ENCODE peak calls at places on chromosomes 16 and 17, in five cellular contexts. Y is tibial artery, K is foreskin fibroblast, R is fibroblast of pulmonary artery, D is mammary epithelial cell. H is an unnamed sample.

GRCh38 chr16:58507963-58508670 is 7.2 kb upstream of the SETD6 start:
- DNase-seq in D (no peak), K (no peak), Y (no peak), R (no peak), H (no peak)

GRCh38 chr17:41631025-41631889 is 6.9 kb upstream of the KRT17 start:
- DNase-seq in Y (no peak), D (no peak), K (no peak), R (no peak), H (no peak)

GRCh38 chr17:10058924-10059683 is 139.3 kb downstream of the GAS7 start:
- DNase-seq in Y (no peak), K (no peak), D (no peak), R (no peak), H (no peak)

GRCh38 chr16:15949210-15950166 is at the start of gene ABCC1:
- DNase-seq in Y (no peak), R (no peak), K (peak; percentile 23), D (peak; percentile 38), H (no peak)

GRCh38 chr16:23282508-23282907 is 19.6 kb upstream of the SCNN1B start:
- DNase-seq in K (no peak), D (peak; percentile 49), Y (no peak), R (no peak), H (no peak)

GRCh38 chr17:6269474-6269873 is 165.4 kb downstream of the AIPL1 start:
- DNase-seq in D (peak; percentile 34), Y (no peak), R (peak; percentile 36), K (peak; percentile 35), H (peak; percentile 25)

GRCh38 chr17:56319531-56319930 is 166.3 kb downstream of the ANKFN1 start:
- DNase-seq in D (peak; percentile 58), Y (no peak), R (peak; percentile 51), K (peak; percentile 21), H (peak; percentile 70)

GRCh38 chr16:21645261-21645721 is 7.1 kb downstream of the IGSF6 start:
- DNase-seq in K (no peak), Y (no peak), D (no peak), R (no peak), H (peak; percentile 25)

GRCh38 chr16:30829130-30830071 is 42.4 kb upstream of the ZNF629 start:
- DNase-seq in K (no peak), D (no peak), Y (no peak), R (no peak), H (peak; percentile 50)

GRCh38 chr17:45247429-45248131 is 14.3 kb downstream of the SPATA32 start:
- DNase-seq in R (peak; percentile 86), D (peak; percentile 94), Y (peak; percentile 68), K (peak; percentile 51), H (peak; percentile 38)

GRCh38 chr16:81583893-81584705 is 139.5 kb downstream of the CMIP start:
- DNase-seq in D (peak; percentile 79), R (no peak), Y (no peak), K (peak; percentile 71), H (peak; percentile 63)

GRCh38 chr16:85428899-85429775 is 184.0 kb upstream of the GSE1 start:
- DNase-seq in Y (peak; percentile 14), R (no peak), D (no peak), K (no peak), H (no peak)

GRCh38 chr17:44546711-44547606 is 10.3 kb upstream of the FZD2 start:
- DNase-seq in D (peak; percentile 47), R (peak; percentile 58), Y (no peak), K (peak; percentile 68), H (peak; percentile 53)

GRCh38 chr17:1996243-1997145 is 28.6 kb downstream of the RTN4RL1 start:
- DNase-seq in Y (no peak), D (no peak), K (no peak), R (no peak), H (no peak)

GRCh38 chr16:20253825-20254224 is 73.5 kb downstream of the GP2 start:
- DNase-seq in R (no peak), K (no peak), Y (no peak), D (no peak), H (no peak)

GRCh38 chr16:280991-281659 is 734 bp downstream of the ARHGDIG start:
- DNase-seq in R (no peak), D (no peak), K (no peak), Y (no peak), H (no peak)

GRCh38 chr16:77971306-77972131 is 50.8 kb upstream of the CLEC3A start:
- DNase-seq in R (peak; percentile 79), D (peak; percentile 42), K (peak; percentile 23), Y (peak; percentile 79), H (peak; percentile 79)

GRCh38 chr16:17470871-17471744 is at the start of gene XYLT1:
- DNase-seq in K (peak; percentile 98), R (peak; percentile 69), D (peak; percentile 82), Y (peak; percentile 94), H (peak; percentile 98)

GRCh38 chr17:43734376-43734775 is 24.2 kb downstream of the SOST start:
- DNase-seq in Y (no peak), K (peak; percentile 88), R (peak; percentile 92), D (peak; percentile 69), H (peak; percentile 96)

GRCh38 chr17:49576121-49576905 is 642 bp downstream of the NXPH3 start:
- DNase-seq in K (peak; percentile 43), R (peak; percentile 42), Y (peak; percentile 66), D (peak; percentile 40), H (peak; percentile 40)

GRCh38 chr17:3015890-3016289 is 47.5 kb downstream of the OR1D5 start:
- DNase-seq in K (peak; percentile 45), D (no peak), Y (no peak), R (no peak), H (peak; percentile 19)

GRCh38 chr16:87145181-87146176 is 171.7 kb downstream of the C16orf95 start:
- DNase-seq in R (peak; percentile 54), K (peak; percentile 26), D (peak; percentile 16), Y (no peak), H (peak; percentile 51)

GRCh38 chr17:50165466-50165865 is 339 bp upstream of the SGCA start:
- DNase-seq in R (no peak), D (no peak), Y (no peak), K (no peak), H (no peak)

GRCh38 chr17:1820518-1821252 is 9.0 kb downstream of the SMYD4 start:
- DNase-seq in Y (no peak), R (no peak), K (no peak), D (no peak), H (no peak)

GRCh38 chr17:4591529-4591928 is 7.2 kb downstream of the SMTNL2 start:
- DNase-seq in Y (no peak), K (no peak), R (peak; percentile 21), D (peak; percentile 25), H (no peak)

GRCh38 chr17:76983075-76983411 is 114.8 kb downstream of the MGAT5B start:
- DNase-seq in Y (no peak), R (no peak), K (no peak), D (no peak), H (no peak)

GRCh38 chr17:7347630-7348477 is 4.1 kb upstream of the KCTD11 start:
- DNase-seq in Y (no peak), R (no peak), K (no peak), D (no peak), H (peak; percentile 31)

GRCh38 chr17:7351665-7352558 is at the start of gene KCTD11:
- DNase-seq in R (peak; percentile 88), K (peak; percentile 91), D (peak; percentile 99), Y (peak; percentile 92), H (peak; percentile 92)

GRCh38 chr17:7348478-7349242 is 3.3 kb upstream of the KCTD11 start:
- DNase-seq in Y (no peak), D (no peak), K (no peak), R (no peak), H (peak; percentile 82)

GRCh38 chr17:7343250-7343649 is 6.9 kb downstream of the ACAP1 start:
- DNase-seq in R (no peak), D (no peak), Y (no peak), K (no peak), H (no peak)

DNA sequence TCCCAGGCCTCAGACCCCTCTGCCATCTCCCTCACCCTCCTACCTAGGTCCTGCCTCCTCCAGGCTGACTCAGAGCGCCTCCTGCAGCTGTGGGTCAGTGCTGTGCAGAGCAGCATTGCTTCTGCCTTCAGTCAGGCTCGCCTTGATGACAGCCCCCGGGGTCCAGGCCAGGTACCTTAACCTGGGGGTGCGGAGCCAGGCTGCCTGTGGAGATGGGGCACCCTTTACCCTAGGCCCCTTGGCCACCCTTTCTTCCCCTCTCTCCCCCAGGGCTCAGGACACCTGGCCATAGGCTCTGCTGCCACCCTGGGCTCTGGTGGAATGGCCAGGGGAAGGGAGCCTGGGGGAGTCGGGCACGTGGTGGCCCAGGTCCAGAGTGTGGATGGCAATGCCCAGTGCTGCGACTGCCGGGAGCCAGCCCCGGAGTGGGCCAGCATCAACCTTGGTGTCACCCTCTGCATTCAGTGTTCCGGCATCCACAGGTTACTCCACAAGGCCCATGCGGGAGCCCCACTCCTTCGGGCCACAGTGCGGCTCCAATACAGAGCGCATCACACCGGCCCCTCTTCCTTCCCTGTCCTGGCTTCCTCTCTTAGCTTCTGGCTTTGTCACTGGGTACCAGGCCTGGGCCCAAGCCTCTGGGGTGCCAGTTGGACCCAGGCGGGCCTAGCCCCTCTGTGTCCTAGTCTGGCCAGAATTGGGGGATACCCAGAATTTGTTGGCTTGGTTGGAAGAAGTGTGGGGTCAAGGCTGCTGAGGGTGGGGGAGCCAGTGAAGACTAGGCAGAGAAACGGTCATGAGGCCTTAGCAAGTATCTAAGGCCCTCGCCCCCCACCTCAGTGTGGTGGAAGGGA is 5.0 kb upstream of the KCTD11 start:
- DNase-seq in R (no peak), K (no peak), D (no peak), Y (no peak), H (no peak)
- TF ChIP-seq CTCF in R (no peak), K (no peak), D (no peak), Y (no peak), H (no peak)

GRCh38 chr17:82704886-82705285 is 6.4 kb upstream of the RAB40B start:
- DNase-seq in R (no peak), Y (no peak), D (no peak), K (no peak), H (no peak)
- H3K4me3 ChIP-seq in R (no peak overlapping the region), Y (no peak overlapping the region), D (no peak overlapping the region), K (no peak overlapping the region), H (no peak overlapping the region)

DNA sequence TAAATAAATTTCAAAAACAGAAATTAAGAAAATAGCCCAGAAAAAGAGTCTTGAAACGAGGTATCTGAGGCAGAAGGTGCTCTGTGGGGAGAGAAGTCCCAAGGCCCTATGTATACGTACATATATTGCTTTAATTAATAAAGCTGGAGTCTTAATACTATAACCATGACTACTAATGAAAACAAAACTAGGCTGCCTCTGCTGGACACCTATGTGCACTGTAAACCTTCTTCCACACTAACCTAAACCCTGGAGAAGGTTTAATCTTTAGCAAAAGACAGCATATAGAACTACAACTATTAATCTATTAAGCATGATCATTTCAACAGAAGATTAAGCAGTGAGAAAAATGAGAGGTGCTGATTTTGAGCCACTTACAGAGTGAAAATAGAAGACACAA is 153.9 kb upstream of the C17orf78 start:
- DNase-seq in Y (no peak), K (no peak), D (no peak), R (no peak), H (no peak)
- TF ChIP-seq CTCF in Y (no peak), K (peak; percentile 4), D (peak; percentile 15), R (peak; percentile 15), H (no peak)

DNA sequence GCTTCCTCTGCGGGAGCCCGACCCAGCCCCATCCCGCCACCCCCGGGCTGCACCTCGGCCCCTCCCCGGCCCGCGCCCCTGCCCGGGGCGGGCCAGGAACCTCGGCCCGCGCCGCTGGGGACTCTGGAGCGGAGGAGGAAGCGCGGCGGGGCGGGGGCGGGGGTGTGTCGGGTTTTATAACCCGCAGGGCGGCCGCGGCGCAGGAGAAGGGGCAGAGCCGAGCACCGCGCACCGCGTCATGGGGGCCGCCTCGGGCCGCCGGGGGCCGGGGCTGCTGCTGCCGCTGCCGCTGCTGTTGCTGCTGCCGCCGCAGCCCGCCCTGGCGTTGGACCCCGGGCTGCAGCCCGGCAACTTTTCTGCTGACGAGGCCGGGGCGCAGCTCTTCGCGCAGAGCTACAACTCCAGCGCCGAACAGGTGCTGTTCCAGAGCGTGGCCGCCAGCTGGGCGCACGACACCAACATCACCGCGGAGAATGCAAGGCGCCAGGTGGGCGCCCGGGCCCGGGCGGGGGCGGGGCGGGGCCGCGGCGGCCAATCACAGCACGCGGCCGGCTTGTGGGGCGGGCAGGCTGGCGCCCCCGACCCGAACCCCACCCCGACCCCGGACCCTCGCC is at the start of gene ACE:
- DNase-seq in Y (no peak), R (no peak), K (no peak), D (no peak), H (no peak)
- H3K4me3 ChIP-seq in Y (peak within 1 kb of the TSS; percentile 53), R (peak within 1 kb of the TSS; percentile 39), K (peak within 1 kb of the TSS; percentile 52), D (peak within 1 kb of the TSS; percentile 39), H (peak within 1 kb of the TSS; percentile 58)